ENCODE peak calls at places on chromosomes 2 and 18, in nine cellular contexts. One of them, this sample, is unnamed.

GRCh38 chr18:24018299-24018910 is 3.9 kb downstream of the TTC39C start:
- DNase-seq in effector memory CD8-positive, alpha-beta T cell: peak
- DNase-seq in nucleus accumbens: no peak
- DNase-seq in SW 1271: no peak
- DNase-seq in CD8-positive, alpha-beta memory T cell: no peak
- DNase-seq in GDM1: no peak
- DNase-seq in HEK293T: no peak
- DNase-seq in neuronal stem cell: no peak
- DNase-seq in NCI-H524: no peak
- DNase-seq in this sample: no peak

GRCh38 chr2:124894199-124894598 is 869.1 kb downstream of the CNTNAP5 start:
- DNase-seq in effector memory CD8-positive, alpha-beta T cell: no peak
- DNase-seq in nucleus accumbens: no peak
- DNase-seq in SW 1271: no peak
- DNase-seq in CD8-positive, alpha-beta memory T cell: no peak
- DNase-seq in GDM1: no peak
- DNase-seq in HEK293T: no peak
- DNase-seq in neuronal stem cell: no peak
- DNase-seq in NCI-H524: no peak
- DNase-seq in this sample: no peak

GRCh38 chr2:74051504-74051903 is 66.8 kb downstream of the TET3 start:
- DNase-seq in effector memory CD8-positive, alpha-beta T cell: no peak
- DNase-seq in nucleus accumbens: no peak
- DNase-seq in SW 1271: no peak
- DNase-seq in CD8-positive, alpha-beta memory T cell: no peak
- DNase-seq in GDM1: no peak
- DNase-seq in HEK293T: no peak
- DNase-seq in neuronal stem cell: no peak
- DNase-seq in NCI-H524: peak
- DNase-seq in this sample: no peak

GRCh38 chr18:10562773-10563160 is 36.9 kb downstream of the NAPG start:
- DNase-seq in effector memory CD8-positive, alpha-beta T cell: no peak
- DNase-seq in nucleus accumbens: no peak
- DNase-seq in SW 1271: no peak
- DNase-seq in CD8-positive, alpha-beta memory T cell: no peak
- DNase-seq in GDM1: no peak
- DNase-seq in HEK293T: no peak
- DNase-seq in neuronal stem cell: no peak
- DNase-seq in NCI-H524: no peak
- DNase-seq in this sample: no peak

GRCh38 chr2:10473121-10473756 is 25.1 kb upstream of the ODC1 start:
- DNase-seq in effector memory CD8-positive, alpha-beta T cell: no peak
- DNase-seq in nucleus accumbens: no peak
- DNase-seq in SW 1271: no peak
- DNase-seq in CD8-positive, alpha-beta memory T cell: no peak
- DNase-seq in GDM1: no peak
- DNase-seq in HEK293T: no peak
- DNase-seq in neuronal stem cell: no peak
- DNase-seq in NCI-H524: no peak
- DNase-seq in this sample: no peak

GRCh38 chr2:68943581-68944568 is 8.8 kb downstream of the GKN2 start:
- DNase-seq in effector memory CD8-positive, alpha-beta T cell: peak
- DNase-seq in nucleus accumbens: no peak
- DNase-seq in SW 1271: peak
- DNase-seq in CD8-positive, alpha-beta memory T cell: peak
- DNase-seq in GDM1: peak
- DNase-seq in HEK293T: peak
- DNase-seq in neuronal stem cell: peak
- DNase-seq in NCI-H524: peak
- DNase-seq in this sample: peak

GRCh38 chr2:201366166-201366565 is 9.0 kb upstream of the FLACC1 start:
- DNase-seq in effector memory CD8-positive, alpha-beta T cell: no peak
- DNase-seq in nucleus accumbens: no peak
- DNase-seq in SW 1271: no peak
- DNase-seq in CD8-positive, alpha-beta memory T cell: no peak
- DNase-seq in GDM1: no peak
- DNase-seq in HEK293T: no peak
- DNase-seq in neuronal stem cell: no peak
- DNase-seq in NCI-H524: no peak
- DNase-seq in this sample: no peak

GRCh38 chr2:157746234-157746950 is 117.7 kb upstream of the ACVR1C start:
- DNase-seq in effector memory CD8-positive, alpha-beta T cell: no peak
- DNase-seq in nucleus accumbens: no peak
- DNase-seq in SW 1271: no peak
- DNase-seq in CD8-positive, alpha-beta memory T cell: no peak
- DNase-seq in GDM1: no peak
- DNase-seq in HEK293T: no peak
- DNase-seq in neuronal stem cell: no peak
- DNase-seq in NCI-H524: no peak
- DNase-seq in this sample: no peak

GRCh38 chr18:49625021-49625691 is 63.3 kb downstream of the LIPG start:
- DNase-seq in effector memory CD8-positive, alpha-beta T cell: no peak
- DNase-seq in nucleus accumbens: no peak
- DNase-seq in SW 1271: no peak
- DNase-seq in CD8-positive, alpha-beta memory T cell: no peak
- DNase-seq in GDM1: no peak
- DNase-seq in HEK293T: no peak
- DNase-seq in neuronal stem cell: no peak
- DNase-seq in NCI-H524: no peak
- DNase-seq in this sample: no peak

GRCh38 chr18:48663931-48664847 is 125.4 kb downstream of the CTIF start:
- DNase-seq in effector memory CD8-positive, alpha-beta T cell: peak
- DNase-seq in nucleus accumbens: no peak
- DNase-seq in SW 1271: peak
- DNase-seq in CD8-positive, alpha-beta memory T cell: peak
- DNase-seq in GDM1: no peak
- DNase-seq in HEK293T: peak
- DNase-seq in neuronal stem cell: peak
- DNase-seq in NCI-H524: peak
- DNase-seq in this sample: no peak

GRCh38 chr2:109450574-109451265 is 163.0 kb downstream of the SEPTIN10 start:
- DNase-seq in effector memory CD8-positive, alpha-beta T cell: no peak
- DNase-seq in nucleus accumbens: no peak
- DNase-seq in SW 1271: no peak
- DNase-seq in CD8-positive, alpha-beta memory T cell: no peak
- DNase-seq in GDM1: no peak
- DNase-seq in HEK293T: no peak
- DNase-seq in neuronal stem cell: no peak
- DNase-seq in NCI-H524: no peak
- DNase-seq in this sample: no peak

GRCh38 chr2:23606968-23607367 is 222.0 kb downstream of the KLHL29 start:
- DNase-seq in effector memory CD8-positive, alpha-beta T cell: no peak
- DNase-seq in nucleus accumbens: no peak
- DNase-seq in SW 1271: no peak
- DNase-seq in CD8-positive, alpha-beta memory T cell: no peak
- DNase-seq in GDM1: no peak
- DNase-seq in HEK293T: no peak
- DNase-seq in neuronal stem cell: no peak
- DNase-seq in NCI-H524: no peak
- DNase-seq in this sample: no peak